ENCODE peak calls at places on chromosomes 6 and 20, in eight cellular contexts. F, U, N, B, X, G, S and Y are unnamed samples.

GRCh38 chr20:4720121-4720976 is 1.4 kb upstream of the PRND start:
- DNase-seq in F (peak; percentile 40), U (peak; percentile 90), N (peak; percentile 68), B (peak; percentile 94), X (peak; percentile 72), G (peak; percentile 76), S (peak; percentile 78), Y (peak; percentile 83)

GRCh38 chr20:43191946-43192847 is 2.5 kb upstream of the PTPRT start:
- DNase-seq in F (no peak), U (no peak), N (no peak), B (peak; percentile 35), X (no peak), G (no peak), S (no peak), Y (no peak)

GRCh38 chr6:35483490-35483889 is 13.4 kb downstream of the TEAD3 start:
- DNase-seq in F (no peak), U (no peak), N (no peak), B (no peak), X (no peak), G (no peak), S (no peak), Y (no peak)

GRCh38 chr6:112311950-112312547 is 35.1 kb upstream of the RFPL4B start:
- DNase-seq in F (no peak), U (no peak), N (no peak), B (peak; percentile 65), X (no peak), G (no peak), S (no peak), Y (no peak)

GRCh38 chr6:125512621-125513020 is 210.9 kb upstream of the HDDC2 start:
- DNase-seq in F (no peak), U (no peak), N (no peak), B (peak; percentile 14), X (no peak), G (no peak), S (no peak), Y (no peak)

GRCh38 chr20:45878076-45878731 is 2.8 kb upstream of the ZSWIM1 start:
- DNase-seq in F (no peak), U (no peak), N (no peak), B (peak; percentile 78), X (no peak), G (no peak), S (no peak), Y (no peak)

GRCh38 chr20:2596673-2597279 is 55.7 kb upstream of the NOP56 start:
- DNase-seq in F (peak; percentile 65), U (no peak), N (no peak), B (peak; percentile 18), X (no peak), G (no peak), S (no peak), Y (no peak)

GRCh38 chr20:7695622-7696021 is 244.6 kb downstream of the HAO1 start:
- DNase-seq in F (peak; percentile 59), U (no peak), N (no peak), B (peak; percentile 65), X (no peak), G (no peak), S (no peak), Y (no peak)

GRCh38 chr6:112931835-112932234 is 584.7 kb downstream of the RFPL4B start:
- DNase-seq in F (peak; percentile 43), U (no peak), N (no peak), B (peak; percentile 9), X (no peak), G (no peak), S (no peak), Y (no peak)

GRCh38 chr6:2157441-2158127 is 87.8 kb downstream of the GMDS start:
- DNase-seq in F (peak; percentile 63), U (no peak), N (no peak), B (peak; percentile 87), X (no peak), G (no peak), S (no peak), Y (no peak)

GRCh38 chr6:30175765-30176164 is 12.4 kb downstream of the TRIM15 start:
- DNase-seq in F (no peak), U (no peak), N (no peak), B (no peak), X (no peak), G (no peak), S (no peak), Y (no peak)

GRCh38 chr6:159982726-159983506 is 14.0 kb downstream of the IGF2R start:
- DNase-seq in F (no peak), U (no peak), N (no peak), B (peak; percentile 38), X (no peak), G (no peak), S (no peak), Y (no peak)

GRCh38 chr6:30841644-30842504 is 42.4 kb upstream of the DDR1 start:
- DNase-seq in F (no peak), U (no peak), N (no peak), B (no peak), X (peak; percentile 46), G (no peak), S (no peak), Y (no peak)

GRCh38 chr6:129635396-129636164 is 74.4 kb downstream of the ARHGAP18 start:
- DNase-seq in F (no peak), U (no peak), N (no peak), B (peak; percentile 54), X (no peak), G (no peak), S (no peak), Y (no peak)

GRCh38 chr20:58660855-58661254 is 9.8 kb downstream of the STX16 start:
- DNase-seq in F (no peak), U (no peak), N (no peak), B (no peak), X (no peak), G (no peak), S (no peak), Y (no peak)

GRCh38 chr20:50027611-50028105 is 44.9 kb downstream of the SNAI1 start:
- DNase-seq in F (peak; percentile 81), U (peak; percentile 94), N (peak; percentile 75), B (peak; percentile 95), X (no peak), G (no peak), S (no peak), Y (peak; percentile 25)

GRCh38 chr6:104423691-104424090 is 436.0 kb downstream of the HACE1 start:
- DNase-seq in F (no peak), U (no peak), N (no peak), B (no peak), X (no peak), G (no peak), S (no peak), Y (no peak)

GRCh38 chr6:104431096-104431495 is 428.6 kb downstream of the HACE1 start:
- DNase-seq in F (no peak), U (no peak), N (no peak), B (no peak), X (no peak), G (no peak), S (no peak), Y (no peak)

DNA sequence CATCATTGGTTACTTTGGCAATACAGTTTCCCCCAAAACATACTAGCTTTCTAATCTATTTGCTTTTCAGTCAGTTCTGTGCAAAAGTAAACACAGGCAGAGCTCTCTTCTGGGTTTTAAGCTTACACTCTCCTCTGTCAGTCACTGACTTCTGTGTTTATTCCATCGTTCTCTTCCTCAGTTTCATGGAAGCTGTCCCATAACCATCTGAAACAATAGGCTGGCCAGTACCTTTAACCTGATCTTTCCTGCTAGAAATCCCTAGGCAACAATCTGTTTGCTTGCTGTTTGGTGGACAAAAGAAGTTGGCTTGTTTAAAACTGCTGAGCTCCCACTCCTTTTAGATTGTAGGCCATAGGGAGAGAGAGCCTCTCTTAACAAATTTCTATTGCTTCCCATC is 431.5 kb downstream of the HACE1 start:
- DNase-seq in F (no peak), U (no peak), N (no peak), B (no peak), X (no peak), G (no peak), S (no peak), Y (no peak)
- H3K27me3 ChIP-seq in F (no peaks in the 10 kb centered on the region), U (no peaks in the 10 kb centered on the region), N (no peaks in the 10 kb centered on the region), B (no peaks in the 10 kb centered on the region), X (no peaks in the 10 kb centered on the region), G (no peaks in the 10 kb centered on the region), S (no peaks in the 10 kb centered on the region), Y (no peaks in the 10 kb centered on the region)

DNA sequence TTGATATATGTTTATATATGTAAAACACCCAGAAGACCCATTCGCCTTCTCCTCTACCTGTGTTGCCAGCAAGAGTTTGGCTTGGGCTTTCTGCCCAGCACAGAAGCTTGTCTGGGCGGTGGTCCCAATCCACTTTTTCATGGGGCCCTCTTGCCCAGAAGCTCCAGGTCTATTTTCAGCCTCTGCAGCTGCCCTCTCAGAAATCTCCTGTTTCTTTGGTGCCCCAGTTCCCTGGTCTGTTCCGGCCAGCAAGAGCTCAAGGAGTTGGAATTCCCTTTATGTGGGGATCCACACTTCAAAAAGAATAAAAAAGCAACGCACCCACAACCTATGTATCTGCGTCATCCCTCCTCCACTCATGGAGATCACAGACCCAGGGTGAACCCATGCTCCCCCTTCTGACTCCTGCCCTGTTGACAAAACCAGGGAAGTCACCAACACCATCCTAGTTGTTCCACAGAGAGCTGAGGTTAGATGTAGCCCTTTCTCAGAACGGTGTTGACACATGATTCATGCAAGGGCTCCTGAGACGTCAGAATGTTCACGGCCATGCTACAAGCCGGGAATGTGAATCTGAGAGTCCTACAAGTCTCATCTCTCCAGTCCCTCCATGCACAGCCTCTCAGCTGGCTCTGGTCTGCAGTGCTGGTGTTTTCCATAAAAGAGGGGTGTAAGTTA is 156.8 kb upstream of the RIN2 start:
- DNase-seq in F (no peak), U (no peak), N (no peak), B (no peak), X (no peak), G (no peak), S (no peak), Y (no peak)
- H3K27me3 ChIP-seq in F (no peaks in the 10 kb centered on the region), U (peaks cover 3% of the 10 kb centered on the region), N (no peaks in the 10 kb centered on the region), B (no peaks in the 10 kb centered on the region), X (no peaks in the 10 kb centered on the region), G (no peaks in the 10 kb centered on the region), S (no peaks in the 10 kb centered on the region), Y (no peaks in the 10 kb centered on the region)

GRCh38 chr20:60239981-60240380 is 281.8 kb downstream of the CDH26 start:
- DNase-seq in F (no peak), U (no peak), N (no peak), B (no peak), X (no peak), G (no peak), S (no peak), Y (no peak)

GRCh38 chr20:60240986-60241385 is 282.8 kb downstream of the CDH26 start:
- DNase-seq in F (no peak), U (no peak), N (no peak), B (no peak), X (no peak), G (no peak), S (no peak), Y (no peak)

GRCh38 chr20:60236613-60237012 is 278.4 kb downstream of the CDH26 start:
- DNase-seq in F (no peak), U (no peak), N (no peak), B (no peak), X (no peak), G (no peak), S (no peak), Y (no peak)

GRCh38 chr20:60237981-60238380 is 279.8 kb downstream of the CDH26 start:
- DNase-seq in F (no peak), U (no peak), N (no peak), B (no peak), X (no peak), G (no peak), S (no peak), Y (no peak)

GRCh38 chr20:60238992-60239655 is 280.9 kb downstream of the CDH26 start:
- DNase-seq in F (no peak), U (no peak), N (no peak), B (no peak), X (no peak), G (no peak), S (no peak), Y (no peak)
- H3K27me3 ChIP-seq in F (no peaks in the 10 kb centered on the region), U (peaks cover 4% of the 10 kb centered on the region), N (peaks cover 3% of the 10 kb centered on the region), B (no peaks in the 10 kb centered on the region), X (peaks cover 19% of the 10 kb centered on the region), G (no peaks in the 10 kb centered on the region), S (no peaks in the 10 kb centered on the region), Y (no peaks in the 10 kb centered on the region)

GRCh38 chr20:40835321-40835720 is 146.3 kb upstream of the MAFB start:
- DNase-seq in F (no peak), U (no peak), N (no peak), B (no peak), X (no peak), G (no peak), S (no peak), Y (no peak)
- H3K27me3 ChIP-seq in F (no peaks in the 10 kb centered on the region), U (peaks cover 4% of the 10 kb centered on the region), N (peaks cover 6% of the 10 kb centered on the region), B (peaks cover 4% of the 10 kb centered on the region), X (peaks cover 18% of the 10 kb centered on the region), G (no peaks in the 10 kb centered on the region), S (no peaks in the 10 kb centered on the region), Y (peaks cover 11% of the 10 kb centered on the region)